ENCODE peak calls at places on chromosomes 2 and 18, in ten cellular contexts. Q, M, S, K, G, D, E, A, B and V are unnamed samples.

GRCh38 chr2:53098323-53099073 is 669.1 kb upstream of the CHAC2 start:
- DNase-seq in K (no peak), M (no peak), S (no peak), A (no peak), G (no peak), B (no peak), E (no peak), D (no peak), Q (no peak), V (no peak)

GRCh38 chr2:109222825-109223471 is 93.9 kb downstream of the SH3RF3 start:
- DNase-seq in D (no peak), B (no peak), S (no peak), A (no peak), E (no peak), G (no peak), M (no peak), Q (no peak), K (no peak), V (no peak)

GRCh38 chr18:63399300-63399699 is 23.0 kb downstream of the VPS4B start:
- DNase-seq in A (no peak), M (no peak), E (no peak), S (no peak), G (no peak), Q (no peak), K (no peak), B (no peak), D (no peak), V (no peak)

GRCh38 chr2:216308532-216308931 is 63.8 kb downstream of the MARCHF4 start:
- DNase-seq in D (no peak), M (no peak), Q (no peak), A (no peak), E (no peak), K (no peak), B (peak), G (no peak), S (no peak), V (no peak)

GRCh38 chr2:149741646-149742045 is 154.1 kb upstream of the MMADHC start:
- DNase-seq in E (peak), G (no peak), S (peak), K (no peak), Q (no peak), M (peak), A (peak), D (no peak), B (peak), V (peak)

GRCh38 chr18:24659837-24660720 is 199.6 kb downstream of the HRH4 start:
- DNase-seq in B (peak), Q (peak), G (peak), M (no peak), E (no peak), A (no peak), D (no peak), K (no peak), S (no peak), V (no peak)

GRCh38 chr2:180952731-180953336 is 27.6 kb upstream of the UBE2E3 start:
- DNase-seq in D (no peak), E (no peak), K (no peak), G (no peak), A (no peak), M (no peak), S (no peak), B (no peak), Q (no peak), V (no peak)

GRCh38 chr18:22342625-22343024 is 75.1 kb downstream of the CTAGE1 start:
- DNase-seq in G (no peak), A (peak), B (peak), D (no peak), K (peak), S (peak), M (peak), E (no peak), Q (no peak), V (peak)

GRCh38 chr2:112121682-112122254 is 16.4 kb upstream of the FBLN7 start:
- DNase-seq in E (peak), A (peak), D (peak), B (peak), G (peak), K (no peak), M (peak), S (peak), Q (no peak), V (peak)

GRCh38 chr2:151200844-151201243 is 60.8 kb downstream of the RBM43 start:
- DNase-seq in K (no peak), G (no peak), D (no peak), E (no peak), A (no peak), B (no peak), Q (no peak), M (no peak), S (no peak), V (no peak)

GRCh38 chr2:39266139-39266805 is 22.5 kb upstream of the CDKL4 start:
- DNase-seq in A (peak), M (no peak), B (peak), S (no peak), E (no peak), D (no peak), K (no peak), G (no peak), Q (no peak), V (no peak)

GRCh38 chr2:168432565-168433186 is 23.4 kb upstream of the CERS6 start:
- DNase-seq in Q (no peak), D (no peak), A (no peak), G (peak), M (no peak), E (no peak), B (no peak), S (no peak), K (no peak), V (peak)

GRCh38 chr18:63617049-63617995 is 26.7 kb downstream of the SERPINB4 start:
- DNase-seq in E (no peak), Q (no peak), A (no peak), G (no peak), S (no peak), D (no peak), K (no peak), B (peak), M (no peak), V (no peak)

GRCh38 chr18:58148954-58149471 is 105.0 kb downstream of the NEDD4L start:
- DNase-seq in M (no peak), D (no peak), K (peak), B (no peak), E (no peak), A (no peak), G (no peak), S (no peak), Q (no peak), V (no peak)

GRCh38 chr2:98701230-98701629 is 29.7 kb downstream of the MGAT4A start:
- DNase-seq in A (peak), G (no peak), S (no peak), D (no peak), B (no peak), E (no peak), M (no peak), K (no peak), Q (no peak), V (no peak)

GRCh38 chr2:217434183-217434620 is 568.6 kb downstream of the TNS1 start:
- DNase-seq in E (peak), Q (peak), B (peak), M (peak), S (peak), D (peak), G (no peak), K (peak), A (peak), V (peak)

GRCh38 chr2:216915548-216916128 is 55.8 kb upstream of the TNP1 start:
- DNase-seq in M (no peak), G (no peak), E (no peak), Q (no peak), A (no peak), S (no peak), K (no peak), D (no peak), B (no peak), V (no peak)

GRCh38 chr18:23069481-23069880 is 65.8 kb upstream of the CABLES1 start:
- DNase-seq in S (no peak), M (no peak), B (no peak), E (no peak), A (no peak), G (peak), K (no peak), D (no peak), Q (no peak), V (no peak)

GRCh38 chr2:3495956-3496355 is 23.4 kb downstream of the ADI1 start:
- DNase-seq in D (no peak), S (no peak), E (no peak), Q (no peak), A (no peak), B (no peak), K (no peak), M (no peak), G (no peak), V (no peak)

GRCh38 chr2:158391876-158392275 is 64.7 kb downstream of the CCDC148 start:
- DNase-seq in K (no peak), E (no peak), A (peak), Q (no peak), D (no peak), G (no peak), M (no peak), S (no peak), B (peak), V (peak)

GRCh38 chr2:230520875-230521155 is 104.8 kb downstream of the SP100 start:
- DNase-seq in G (no peak), S (no peak), B (peak), Q (no peak), D (no peak), K (no peak), A (peak), E (no peak), M (no peak), V (peak)

GRCh38 chr18:39235118-39235719 is 1669.6 kb upstream of the CELF4 start:
- DNase-seq in Q (peak), M (no peak), E (no peak), G (no peak), B (no peak), S (no peak), K (no peak), A (no peak), D (no peak), V (no peak)

GRCh38 chr2:101140978-101141655 is 10.1 kb downstream of the TBC1D8 start:
- DNase-seq in Q (no peak), K (no peak), M (no peak), E (no peak), B (peak), D (no peak), G (no peak), S (no peak), A (peak), V (peak)

GRCh38 chr2:118980573-118980972 is 38.6 kb downstream of the MARCO start:
- DNase-seq in D (no peak), S (no peak), A (no peak), G (no peak), M (no peak), Q (no peak), K (no peak), E (no peak), B (no peak), V (no peak)

GRCh38 chr2:105746177-105747080 is 1.7 kb downstream of the NCK2 start:
- DNase-seq in M (no peak), E (no peak), G (peak), B (no peak), A (peak), K (peak), D (no peak), S (no peak), Q (no peak), V (no peak)

GRCh38 chr2:152418688-152419087 is 83.7 kb downstream of the FMNL2 start:
- DNase-seq in Q (no peak), D (no peak), S (no peak), M (no peak), G (no peak), E (peak), B (no peak), A (no peak), K (no peak), V (peak)

GRCh38 chr2:98801286-98801685 is 70.4 kb upstream of the MGAT4A start:
- DNase-seq in E (no peak), S (no peak), B (no peak), G (no peak), Q (no peak), A (no peak), K (no peak), M (no peak), D (no peak), V (no peak)

GRCh38 chr2:218870984-218871344 is 9.7 kb upstream of the WNT10A start:
- DNase-seq in Q (peak), S (no peak), G (no peak), B (no peak), M (no peak), A (no peak), K (no peak), D (no peak), E (no peak), V (no peak)

GRCh38 chr2:45722477-45722876 is 71.0 kb downstream of the PRKCE start:
- DNase-seq in A (peak), D (no peak), S (no peak), E (no peak), G (no peak), Q (no peak), K (peak), M (no peak), B (no peak), V (no peak)

GRCh38 chr18:68660355-68661183 is 54.3 kb downstream of the TMX3 start:
- DNase-seq in B (peak), D (peak), G (no peak), Q (no peak), K (no peak), M (peak), A (peak), S (peak), E (no peak), V (peak)

GRCh38 chr18:3118195-3119010 is 101.4 kb downstream of the MYOM1 start:
- DNase-seq in G (no peak), S (no peak), A (peak), Q (no peak), E (no peak), K (no peak), B (no peak), D (no peak), M (no peak), V (no peak)

GRCh38 chr18:24488824-24489493 is 28.5 kb downstream of the HRH4 start:
- DNase-seq in M (peak), Q (no peak), B (peak), S (peak), A (peak), D (peak), K (no peak), E (no peak), G (peak), V (peak)